ENCODE peak calls at places on chromosomes 3 and 15, in five cellular contexts. One of them, this sample, is unnamed.

GRCh38 chr3:132004571-132004970 is 30.2 kb downstream of the CPNE4 start:
- DNase-seq in GM23248: peak; percentile 84
- DNase-seq in A549: no peak
- DNase-seq in fibroblast of lung: peak; percentile 73
- DNase-seq in trophoblast cell: no peak
- DNase-seq in this sample: no peak

GRCh38 chr15:84082739-84083138 is 152.8 kb upstream of the GOLGA6L4 start:
- DNase-seq in GM23248: no peak
- DNase-seq in trophoblast cell: no peak
- DNase-seq in A549: no peak
- DNase-seq in fibroblast of lung: peak; percentile 50
- DNase-seq in this sample: no peak

GRCh38 chr3:17972030-17972429 is 229.6 kb upstream of the TBC1D5 start:
- DNase-seq in fibroblast of lung: no peak
- DNase-seq in A549: no peak
- DNase-seq in trophoblast cell: no peak
- DNase-seq in GM23248: no peak
- DNase-seq in this sample: no peak

GRCh38 chr15:63815211-63815610 is 18.5 kb downstream of the HERC1 start:
- DNase-seq in GM23248: no peak
- DNase-seq in fibroblast of lung: no peak
- DNase-seq in trophoblast cell: no peak
- DNase-seq in A549: no peak
- DNase-seq in this sample: no peak

GRCh38 chr15:60780147-60780546 is 301.2 kb upstream of the ICE2 start:
- DNase-seq in trophoblast cell: no peak
- DNase-seq in A549: no peak
- DNase-seq in fibroblast of lung: no peak
- DNase-seq in GM23248: no peak
- DNase-seq in this sample: no peak

GRCh38 chr3:149586871-149587270 is 71.0 kb downstream of the WWTR1 start:
- DNase-seq in trophoblast cell: no peak
- DNase-seq in GM23248: peak; percentile 67
- DNase-seq in fibroblast of lung: peak; percentile 84
- DNase-seq in A549: peak; percentile 39
- DNase-seq in this sample: no peak

GRCh38 chr15:75738647-75739325 is 26.1 kb upstream of the CSPG4 start:
- DNase-seq in A549: peak; percentile 97
- DNase-seq in fibroblast of lung: peak; percentile 91
- DNase-seq in trophoblast cell: peak; percentile 96
- DNase-seq in GM23248: peak; percentile 93
- DNase-seq in this sample: peak; percentile 90

GRCh38 chr3:38126121-38126892 is 10.6 kb downstream of the ACAA1 start:
- DNase-seq in GM23248: no peak
- DNase-seq in A549: no peak
- DNase-seq in trophoblast cell: no peak
- DNase-seq in fibroblast of lung: no peak
- DNase-seq in this sample: no peak

GRCh38 chr3:68878322-68878721 is 54.0 kb downstream of the TAFA4 start:
- DNase-seq in fibroblast of lung: peak; percentile 6
- DNase-seq in A549: peak; percentile 4
- DNase-seq in trophoblast cell: peak; percentile 51
- DNase-seq in GM23248: peak; percentile 48
- DNase-seq in this sample: peak; percentile 16

GRCh38 chr3:162769559-162769958 is 1273.0 kb downstream of the OTOL1 start:
- DNase-seq in A549: no peak
- DNase-seq in trophoblast cell: no peak
- DNase-seq in GM23248: peak; percentile 52
- DNase-seq in fibroblast of lung: peak; percentile 21
- DNase-seq in this sample: no peak

GRCh38 chr3:67610458-67610857 is 44.0 kb downstream of the SUCLG2 start:
- DNase-seq in GM23248: peak; percentile 69
- DNase-seq in A549: peak; percentile 63
- DNase-seq in trophoblast cell: no peak
- DNase-seq in fibroblast of lung: peak; percentile 66
- DNase-seq in this sample: no peak

GRCh38 chr3:193391902-193392301 is 13.3 kb upstream of the ATP13A5 start:
- DNase-seq in trophoblast cell: peak; percentile 68
- DNase-seq in GM23248: no peak
- DNase-seq in A549: no peak
- DNase-seq in fibroblast of lung: peak; percentile 89
- DNase-seq in this sample: no peak

GRCh38 chr3:150743508-150743907 is 19.5 kb downstream of the SIAH2 start:
- DNase-seq in fibroblast of lung: peak; percentile 76
- DNase-seq in GM23248: peak; percentile 57
- DNase-seq in trophoblast cell: peak; percentile 34
- DNase-seq in A549: peak; percentile 28
- DNase-seq in this sample: no peak

GRCh38 chr3:10977864-10978510 is 14.6 kb upstream of the SLC6A1 start:
- DNase-seq in GM23248: no peak
- DNase-seq in trophoblast cell: peak; percentile 14
- DNase-seq in A549: no peak
- DNase-seq in fibroblast of lung: peak; percentile 68
- DNase-seq in this sample: no peak
- H3K4me2 ChIP-seq in GM23248: no peak overlapping the region
- H3K4me2 ChIP-seq in trophoblast cell: no peak overlapping the region
- H3K4me2 ChIP-seq in A549: no peak overlapping the region
- H3K4me2 ChIP-seq in fibroblast of lung: no peak overlapping the region
- H3K4me2 ChIP-seq in this sample: no peak overlapping the region

GRCh38 chr3:36905545-36905944 is 39.3 kb downstream of the TRANK1 start:
- DNase-seq in fibroblast of lung: no peak
- DNase-seq in trophoblast cell: no peak
- DNase-seq in A549: no peak
- DNase-seq in GM23248: no peak
- DNase-seq in this sample: no peak

GRCh38 chr3:36908647-36909180 is 36.1 kb downstream of the TRANK1 start:
- DNase-seq in fibroblast of lung: no peak
- DNase-seq in trophoblast cell: no peak
- DNase-seq in GM23248: no peak
- DNase-seq in A549: no peak
- DNase-seq in this sample: no peak

GRCh38 chr3:36907911-36908646 is 36.8 kb downstream of the TRANK1 start:
- DNase-seq in A549: peak; percentile 66
- DNase-seq in trophoblast cell: peak; percentile 52
- DNase-seq in GM23248: peak; percentile 73
- DNase-seq in fibroblast of lung: peak; percentile 67
- DNase-seq in this sample: peak; percentile 73

GRCh38 chr3:36904641-36905040 is 40.2 kb downstream of the TRANK1 start:
- DNase-seq in A549: peak; percentile 37
- DNase-seq in GM23248: peak; percentile 17
- DNase-seq in fibroblast of lung: peak; percentile 24
- DNase-seq in trophoblast cell: no peak
- DNase-seq in this sample: no peak

DNA sequence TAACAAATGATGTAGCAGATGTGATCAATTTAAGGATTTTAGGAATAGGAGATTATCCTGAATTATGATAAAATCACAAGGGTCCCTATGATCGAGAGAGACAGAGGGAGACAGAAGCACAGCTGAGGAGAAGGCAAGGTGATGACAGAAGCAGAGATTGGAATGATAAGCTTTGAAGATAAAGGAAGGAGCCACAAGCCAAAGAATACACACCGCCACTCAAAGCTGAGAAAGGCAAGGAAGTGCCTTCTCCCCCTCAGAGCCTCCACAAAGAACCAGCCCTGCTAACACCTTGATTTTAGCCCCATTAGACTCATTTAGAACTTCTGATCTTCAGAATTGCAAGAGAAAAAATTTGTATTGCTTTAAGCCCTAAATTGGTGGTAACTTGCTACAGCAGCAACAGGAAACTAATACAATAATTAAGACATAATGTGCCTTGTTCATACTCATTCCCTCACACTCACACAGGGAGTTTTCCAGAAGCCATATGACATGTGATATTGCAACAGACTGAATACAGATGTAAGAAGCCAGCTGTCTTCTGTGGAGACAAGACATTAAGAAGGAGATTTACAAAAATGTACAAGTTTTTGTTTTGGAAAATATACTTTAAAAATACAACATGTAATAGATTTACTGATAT is 38.2 kb downstream of the TRANK1 start:
- DNase-seq in fibroblast of lung: no peak
- DNase-seq in A549: no peak
- DNase-seq in GM23248: peak; percentile 44
- DNase-seq in trophoblast cell: peak; percentile 31
- DNase-seq in this sample: no peak
- H3K27ac ChIP-seq in fibroblast of lung: no peak overlapping the region
- H3K27ac ChIP-seq in A549: no peak overlapping the region
- H3K27ac ChIP-seq in GM23248: no peak overlapping the region
- H3K27ac ChIP-seq in trophoblast cell: no peak overlapping the region
- H3K27ac ChIP-seq in this sample: peak overlapping the region; percentile 46

GRCh38 chr3:179453967-179454366 is 2.7 kb upstream of the GNB4 start:
- DNase-seq in fibroblast of lung: no peak
- DNase-seq in GM23248: no peak
- DNase-seq in A549: no peak
- DNase-seq in trophoblast cell: no peak
- DNase-seq in this sample: no peak

GRCh38 chr3:179450901-179451334 is 352 bp downstream of the GNB4 start:
- DNase-seq in fibroblast of lung: peak; percentile 48
- DNase-seq in GM23248: peak; percentile 72
- DNase-seq in trophoblast cell: no peak
- DNase-seq in A549: peak; percentile 8
- DNase-seq in this sample: peak; percentile 11

GRCh38 chr3:179452872-179453271 is 1.6 kb upstream of the GNB4 start:
- DNase-seq in A549: no peak
- DNase-seq in GM23248: peak; percentile 28
- DNase-seq in trophoblast cell: no peak
- DNase-seq in fibroblast of lung: no peak
- DNase-seq in this sample: no peak

GRCh38 chr3:179451335-179452165 is at the start of gene GNB4:
- DNase-seq in trophoblast cell: peak; percentile 82
- DNase-seq in GM23248: peak; percentile 95
- DNase-seq in fibroblast of lung: peak; percentile 87
- DNase-seq in A549: peak; percentile 75
- DNase-seq in this sample: peak; percentile 64

DNA sequence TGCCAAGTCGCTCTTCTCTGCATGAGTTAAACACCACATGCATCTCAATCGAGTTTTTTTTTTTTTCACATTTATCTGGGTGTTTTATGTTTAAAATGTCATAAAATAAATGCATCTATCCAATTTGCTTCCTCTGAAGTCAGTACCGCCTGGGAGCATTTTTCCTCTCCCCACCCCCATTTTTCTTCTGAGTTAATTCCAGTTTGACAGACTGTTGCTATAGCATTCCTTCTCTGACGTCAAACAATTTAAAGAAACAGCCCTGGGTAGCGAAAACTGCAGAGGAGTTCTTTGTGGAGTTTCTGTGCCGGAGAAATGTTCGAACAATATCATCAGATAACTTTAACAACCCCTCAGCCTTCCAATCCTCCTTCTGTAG is 885 bp upstream of the GNB4 start:
- DNase-seq in GM23248: peak; percentile 79
- DNase-seq in trophoblast cell: peak; percentile 16
- DNase-seq in A549: no peak
- DNase-seq in fibroblast of lung: peak; percentile 72
- DNase-seq in this sample: no peak
- H3K4me3 ChIP-seq in GM23248: peak overlapping the region; percentile 95
- H3K4me3 ChIP-seq in trophoblast cell: no peak overlapping the region
- H3K4me3 ChIP-seq in A549: no peak overlapping the region
- H3K4me3 ChIP-seq in fibroblast of lung: peak overlapping the region; percentile 64
- H3K4me3 ChIP-seq in this sample: peak overlapping the region; percentile 69

GRCh38 chr15:31448635-31448979 is 122.0 kb downstream of the KLF13 start:
- DNase-seq in A549: no peak
- DNase-seq in GM23248: no peak
- DNase-seq in trophoblast cell: no peak
- DNase-seq in fibroblast of lung: no peak
- DNase-seq in this sample: no peak

GRCh38 chr15:31453558-31454318 is 127.1 kb downstream of the KLF13 start:
- DNase-seq in fibroblast of lung: no peak
- DNase-seq in A549: no peak
- DNase-seq in trophoblast cell: no peak
- DNase-seq in GM23248: no peak
- DNase-seq in this sample: no peak

GRCh38 chr15:31455499-31455898 is 128.9 kb downstream of the KLF13 start:
- DNase-seq in fibroblast of lung: no peak
- DNase-seq in trophoblast cell: no peak
- DNase-seq in GM23248: peak; percentile 26
- DNase-seq in A549: no peak
- DNase-seq in this sample: no peak

GRCh38 chr15:31456329-31457060 is 129.9 kb downstream of the KLF13 start:
- DNase-seq in fibroblast of lung: no peak
- DNase-seq in A549: no peak
- DNase-seq in GM23248: no peak
- DNase-seq in trophoblast cell: no peak
- DNase-seq in this sample: no peak

DNA sequence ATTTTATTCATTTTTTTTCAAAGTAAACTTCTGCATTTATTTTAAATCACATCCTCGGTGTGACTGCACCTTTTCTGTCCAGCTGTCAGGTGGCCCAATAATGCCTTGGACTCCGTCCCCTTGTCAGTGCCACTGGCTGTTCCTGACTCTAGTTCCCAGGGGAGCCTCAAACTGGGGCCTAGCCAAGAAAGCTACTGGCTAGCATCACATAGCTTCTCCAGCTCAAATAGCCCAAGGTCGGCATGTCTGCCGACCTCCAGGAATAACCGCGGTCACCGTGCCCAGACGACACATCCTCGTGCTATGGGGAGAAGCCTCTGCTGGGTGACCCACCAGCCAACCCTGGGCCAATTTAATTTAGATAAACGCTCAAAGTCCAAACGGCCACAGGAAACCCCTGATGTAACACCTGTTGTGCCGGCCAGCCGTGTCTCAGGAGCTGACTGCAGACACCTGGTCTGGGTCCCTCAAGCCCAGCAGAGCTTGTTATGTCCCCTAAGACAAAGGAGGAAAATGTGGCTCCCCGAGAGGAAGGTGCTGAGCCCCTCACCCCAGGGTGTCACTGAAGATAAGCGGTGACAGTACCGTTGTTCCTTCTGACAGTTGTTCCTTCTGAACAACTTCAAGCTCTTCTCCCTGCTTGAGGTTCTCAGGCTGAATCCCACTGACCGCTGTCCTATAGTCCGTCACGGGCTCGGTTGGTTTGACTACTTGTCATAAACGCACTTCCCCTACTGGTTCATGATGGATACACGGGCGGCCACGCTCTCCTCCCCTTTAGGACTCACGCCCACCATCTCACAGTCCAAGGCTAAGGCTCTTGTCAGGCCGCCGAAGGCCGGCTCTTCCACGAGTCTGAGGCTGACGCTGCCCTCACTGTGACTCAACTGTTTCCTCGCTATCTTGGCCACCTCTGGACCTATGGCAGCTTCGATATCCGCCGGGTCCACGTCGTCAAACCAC is 126.2 kb downstream of the KLF13 start:
- DNase-seq in A549: no peak
- DNase-seq in GM23248: no peak
- DNase-seq in trophoblast cell: no peak
- DNase-seq in fibroblast of lung: no peak
- DNase-seq in this sample: peak; percentile 88
- H3K4me2 ChIP-seq in A549: no peak overlapping the region
- H3K4me2 ChIP-seq in GM23248: no peak overlapping the region
- H3K4me2 ChIP-seq in trophoblast cell: no peak overlapping the region
- H3K4me2 ChIP-seq in fibroblast of lung: no peak overlapping the region
- H3K4me2 ChIP-seq in this sample: peak overlapping the region; percentile 53

This sample was measured in OCI-LY7.